ENCODE peak calls at places on chromosomes 4 and X, in five cellular contexts. V is mesenchymal stem cell, E is IMR-90, K is H1, F is mesendoderm. L is an unnamed sample.

GRCh38 chrX:47232803-47233332 is at the start of gene USP11:
- DNase-seq in F (peak), E (peak), K (peak), V (peak), L (peak)

GRCh38 chrX:2635366-2635765 is 55.7 kb upstream of the CD99 start:
- DNase-seq in K (no peak), V (no peak), F (no peak), E (no peak), L (no peak)

GRCh38 chr4:105520819-105521790 is 31.3 kb upstream of the ARHGEF38 start:
- DNase-seq in F (peak), K (no peak), E (peak), V (peak), L (no peak)

GRCh38 chr4:147707892-147708672 is 23.8 kb upstream of the ARHGAP10 start:
- DNase-seq in V (peak), E (peak), K (peak), F (peak), L (no peak)

GRCh38 chr4:106369456-106370060 is 980 bp upstream of the GIMD1 start:
- DNase-seq in K (no peak), E (peak), F (peak), V (peak), L (peak)

GRCh38 chrX:8864151-8864550 is 63.0 kb upstream of the FAM9A start:
- DNase-seq in F (peak), V (no peak), E (no peak), K (no peak), L (no peak)

GRCh38 chr4:10611673-10612072 is 72.9 kb downstream of the CLNK start:
- DNase-seq in V (peak), F (peak), E (peak), K (no peak), L (no peak)

GRCh38 chrX:17692709-17693346 is 44.5 kb upstream of the SCML1 start:
- DNase-seq in V (peak), E (peak), F (peak), K (no peak), L (peak)

GRCh38 chr4:77201857-77202256 is 44.9 kb downstream of the CCNG2 start:
- DNase-seq in E (no peak), V (no peak), K (no peak), F (no peak), L (no peak)

GRCh38 chr4:81215936-81216335 is 914 bp upstream of the PRKG2 start:
- DNase-seq in V (no peak), E (no peak), F (no peak), K (no peak), L (no peak)

GRCh38 chr4:7987148-7987989 is 47.7 kb upstream of the AFAP1 start:
- DNase-seq in V (peak), E (peak), K (peak), F (peak), L (peak)

GRCh38 chr4:41057456-41057855 is 156.9 kb downstream of the APBB2 start:
- DNase-seq in E (peak), F (no peak), K (no peak), V (peak), L (no peak)

GRCh38 chrX:71492086-71493065 is 40.5 kb upstream of the OGT start:
- DNase-seq in V (no peak), E (peak), F (no peak), K (no peak), L (no peak)

GRCh38 chr4:110487873-110488272 is 11.9 kb downstream of the ENPEP start:
- DNase-seq in K (no peak), F (peak), E (no peak), V (peak), L (no peak)

GRCh38 chr4:110484029-110484428 is 8.1 kb downstream of the ENPEP start:
- DNase-seq in E (no peak), F (no peak), V (no peak), K (no peak), L (no peak)

GRCh38 chr4:110484767-110485166 is 8.8 kb downstream of the ENPEP start:
- DNase-seq in E (peak), F (peak), V (peak), K (no peak), L (no peak)

GRCh38 chr4:110485452-110485851 is 9.5 kb downstream of the ENPEP start:
- DNase-seq in V (no peak), K (no peak), E (no peak), F (no peak), L (no peak)

GRCh38 chr4:110486226-110486625 is 10.3 kb downstream of the ENPEP start:
- DNase-seq in F (no peak), E (no peak), K (no peak), V (no peak), L (no peak)
- H3K4ac ChIP-seq in F (no peak), E (no peak), K (no peak), V (no peak), L (no peak)

GRCh38 chrX:115949900-115950822 is 220.4 kb upstream of the AGTR2 start:
- DNase-seq in F (peak), E (no peak), V (no peak), K (no peak), L (peak)
- H3K27ac ChIP-seq in F (no peak), E (no peak), V (no peak), K (no peak), L (no peak)

DNA sequence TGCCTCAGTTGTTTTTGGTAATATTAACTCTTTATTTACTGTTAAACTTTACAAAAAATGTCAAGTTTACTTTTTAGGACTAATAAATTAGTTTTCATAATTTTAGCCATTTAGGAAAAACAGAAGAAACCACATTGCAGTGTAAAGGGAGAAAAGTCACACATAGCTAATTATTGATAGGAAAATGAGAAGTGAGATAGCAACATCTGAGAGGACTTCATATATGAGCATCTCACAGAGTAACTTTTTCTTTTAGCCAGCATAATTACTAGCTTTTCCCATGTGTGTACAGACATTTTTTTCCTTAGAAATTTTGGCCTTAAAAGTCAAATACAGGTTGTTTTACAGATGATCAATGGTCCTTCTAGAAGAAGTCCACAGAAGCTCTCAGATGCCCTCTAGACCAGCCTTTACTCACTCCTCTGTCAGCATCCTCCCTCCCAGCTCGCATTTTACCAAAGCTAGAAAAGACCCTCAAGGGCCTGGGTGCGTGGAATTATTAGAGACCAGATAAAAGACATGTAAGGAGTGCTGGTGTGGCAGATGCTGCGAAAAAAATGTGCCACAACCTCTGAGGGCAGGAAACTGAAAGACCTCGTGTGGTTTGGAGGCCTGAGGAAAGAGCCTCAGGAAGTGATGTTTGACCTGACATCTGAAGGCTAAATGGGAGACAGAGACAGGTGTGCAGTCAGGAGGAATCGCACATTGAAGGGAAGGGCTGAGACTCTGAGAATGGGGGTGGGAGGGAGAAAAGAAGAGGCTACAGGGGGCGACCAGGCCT is 156.9 kb downstream of the CBR4 start:
- DNase-seq in E (no peak), V (no peak), F (no peak), K (no peak), L (no peak)
- H3K4ac ChIP-seq in E (peak), V (no peak), F (no peak), K (no peak), L (no peak)

GRCh38 chr4:39446842-39447573 is 11.7 kb downstream of the RPL9 start:
- DNase-seq in K (peak), F (peak), E (peak), V (peak), L (peak)

GRCh38 chr4:39450618-39451017 is 8.1 kb downstream of the RPL9 start:
- DNase-seq in K (no peak), F (no peak), V (peak), E (no peak), L (no peak)

GRCh38 chr4:39442910-39443480 is 15.7 kb downstream of the RPL9 start:
- DNase-seq in F (no peak), V (no peak), K (no peak), E (no peak), L (no peak)

GRCh38 chr4:39441593-39441992 is 17.1 kb downstream of the RPL9 start:
- DNase-seq in V (no peak), E (no peak), K (no peak), F (no peak), L (no peak)

GRCh38 chr4:39446483-39446841 is 12.3 kb downstream of the RPL9 start:
- DNase-seq in F (no peak), E (no peak), K (no peak), V (no peak), L (no peak)
- H3K27ac ChIP-seq in F (no peak), E (no peak), K (no peak), V (no peak), L (no peak)

DNA sequence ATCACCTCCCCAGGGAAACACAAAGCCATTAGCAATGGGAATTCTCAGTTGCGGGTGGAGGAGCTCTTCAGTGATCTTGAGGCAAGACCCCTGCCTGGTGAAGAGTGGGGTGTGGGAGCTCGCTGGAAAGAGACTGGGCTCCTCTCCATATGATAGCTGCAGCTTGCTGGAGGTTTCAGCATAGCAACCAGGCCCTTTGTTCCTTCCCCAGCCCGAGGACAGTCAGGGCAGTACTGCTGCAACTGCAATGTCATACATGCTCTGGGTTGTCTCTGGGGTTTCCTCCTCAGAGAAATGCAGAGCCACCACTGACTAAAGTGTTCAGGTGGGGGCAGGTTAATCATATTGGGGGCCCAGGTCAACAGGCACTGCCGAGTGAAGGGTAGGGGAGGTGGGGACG is 81.3 kb downstream of the ARHGAP24 start:
- DNase-seq in F (no peak), E (no peak), V (no peak), K (no peak), L (no peak)
- H3K4ac ChIP-seq in F (no peak), E (no peak), V (no peak), K (no peak), L (no peak)

L was measured in H9.